ENCODE peak calls at places on chromosomes 1 and 21, in four cellular contexts. X is sigmoid colon, F is hepatocyte, I is left lung. S is an unnamed sample.

GRCh38 chr1:13996334-13996733 is 296.3 kb downstream of the PRDM2 start:
- DNase-seq in X (no peak), F (no peak), I (no peak), S (no peak)

GRCh38 chr1:91024501-91025119 is 2.8 kb upstream of the ZNF644 start:
- DNase-seq in X (no peak), F (no peak), I (no peak), S (no peak)

GRCh38 chr21:25515484-25516405 is 91.5 kb downstream of the MRPL39 start:
- DNase-seq in X (no peak), F (no peak), I (no peak), S (no peak)

GRCh38 chr1:15669074-15669473 is 15.0 kb upstream of the PLEKHM2 start:
- DNase-seq in X (no peak), F (no peak), I (no peak), S (no peak)

GRCh38 chr1:170986901-170987300 is 51.6 kb downstream of the MROH9 start:
- DNase-seq in X (no peak), F (no peak), I (no peak), S (no peak)

GRCh38 chr1:155241851-155242264 is 13.4 kb downstream of the ENTREP3 start:
- DNase-seq in X (no peak), F (no peak), I (no peak), S (no peak)

GRCh38 chr1:182337736-182338571 is 53.6 kb downstream of the GLUL start:
- DNase-seq in X (peak; percentile 80), F (no peak), I (no peak), S (no peak)

GRCh38 chr1:197619008-197619640 is 156.2 kb downstream of the DENND1B start:
- DNase-seq in X (no peak), F (no peak), I (no peak), S (no peak)

GRCh38 chr1:119535381-119535780 is 28.4 kb downstream of the HSD3B1 start:
- DNase-seq in X (no peak), F (no peak), I (no peak), S (no peak)

GRCh38 chr1:222060247-222060851 is 318.5 kb upstream of the DUSP10 start:
- DNase-seq in X (no peak), F (no peak), I (no peak), S (no peak)

GRCh38 chr1:38132681-38133080 is 86.1 kb upstream of the POU3F1 start:
- DNase-seq in X (no peak), F (no peak), I (no peak), S (no peak)
- H3K4me3 ChIP-seq in X (no peak overlapping the region), F (no peak overlapping the region), I (no peak overlapping the region), S (no peak overlapping the region)

GRCh38 chr21:45942011-45942546 is 39.5 kb upstream of the COL6A1 start:
- DNase-seq in X (no peak), F (no peak), I (no peak), S (no peak)

GRCh38 chr21:45941338-45941710 is 40.2 kb upstream of the COL6A1 start:
- DNase-seq in X (no peak), F (no peak), I (no peak), S (no peak)

GRCh38 chr21:45940091-45940490 is 41.5 kb upstream of the COL6A1 start:
- DNase-seq in X (no peak), F (no peak), I (no peak), S (no peak)

GRCh38 chr21:45939521-45940045 is 42.0 kb upstream of the COL6A1 start:
- DNase-seq in X (no peak), F (no peak), I (no peak), S (no peak)

GRCh38 chr21:45940621-45941337 is 40.8 kb upstream of the COL6A1 start:
- DNase-seq in X (no peak), F (no peak), I (no peak), S (no peak)
- H3K27me3 ChIP-seq in X (no peaks in the 10 kb centered on the region), F (no peaks in the 10 kb centered on the region), I (no peaks in the 10 kb centered on the region), S (no peaks in the 10 kb centered on the region)

GRCh38 chr21:46634427-46634826 is 1.0 kb upstream of the PRMT2 start:
- DNase-seq in X (no peak), F (no peak), I (no peak), S (no peak)

GRCh38 chr21:46636550-46637289 is 1.2 kb downstream of the PRMT2 start:
- DNase-seq in X (no peak), F (no peak), I (no peak), S (no peak)

GRCh38 chr21:46635324-46636180 is at the start of gene PRMT2:
- DNase-seq in X (peak; percentile 99), F (peak; percentile 99), I (peak; percentile 99), S (peak; percentile 84)

GRCh38 chr21:46634966-46635323 is 529 bp upstream of the PRMT2 start:
- DNase-seq in X (peak; percentile 90), F (peak; percentile 89), I (peak; percentile 74), S (peak; percentile 85)

DNA sequence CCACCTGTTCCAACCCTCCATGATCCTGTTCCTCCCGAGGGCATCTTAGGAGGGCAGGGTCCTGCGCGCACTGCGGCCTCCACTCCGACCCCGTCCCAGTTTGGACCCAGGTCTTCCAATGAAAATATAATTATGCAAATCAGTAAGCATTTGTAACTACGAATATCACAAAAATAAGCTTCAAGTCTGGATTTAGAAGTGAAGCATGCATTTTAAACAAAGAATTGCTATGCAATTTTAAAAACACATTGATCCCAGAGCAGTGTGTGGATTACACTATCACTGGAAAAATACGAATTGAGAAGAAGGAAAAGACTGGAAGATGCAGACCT is 673 bp downstream of the PRMT2 start:
- DNase-seq in X (no peak), F (no peak), I (no peak), S (no peak)
- H3K4me3 ChIP-seq in X (peak overlapping the region; percentile 72), F (peak overlapping the region; percentile 78), I (peak overlapping the region; percentile 91), S (peak overlapping the region; percentile 69)

GRCh38 chr1:2028870-2029560 is 9.9 kb downstream of the GABRD start:
- DNase-seq in X (no peak), F (no peak), I (no peak), S (no peak)
- H3K27me3 ChIP-seq in X (peaks cover 16% of the 10 kb centered on the region), F (no peaks in the 10 kb centered on the region), I (no peaks in the 10 kb centered on the region), S (no peaks in the 10 kb centered on the region)

DNA sequence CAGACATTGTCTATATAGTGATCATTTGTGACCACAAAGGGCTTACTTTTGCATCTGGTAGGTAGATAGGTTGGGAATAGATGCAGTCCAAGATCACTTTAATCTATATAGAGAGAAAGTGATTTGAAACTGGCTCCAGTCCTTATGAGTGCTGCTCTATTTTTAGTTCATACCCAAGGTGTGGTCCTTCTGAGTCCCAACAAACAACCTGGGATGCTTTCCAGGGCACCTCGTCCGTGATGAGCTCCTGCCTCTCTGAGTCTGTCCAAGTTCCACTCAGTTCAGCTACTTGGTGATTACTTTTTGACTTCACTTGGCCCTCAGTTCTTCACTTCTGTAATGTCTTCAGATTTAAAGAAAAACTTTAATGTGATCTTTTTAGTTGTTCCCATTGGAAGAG is 20.2 kb downstream of the DIP2A start:
- DNase-seq in X (no peak), F (no peak), I (no peak), S (no peak)
- H3K4me3 ChIP-seq in X (no peak overlapping the region), F (no peak overlapping the region), I (no peak overlapping the region), S (no peak overlapping the region)

GRCh38 chr1:115837762-115838421 is 3.0 kb downstream of the NHLH2 start:
- DNase-seq in X (no peak), F (peak; percentile 16), I (no peak), S (no peak)
- H3K27me3 ChIP-seq in X (peaks cover 47% of the 10 kb centered on the region), F (peaks cover 82% of the 10 kb centered on the region), I (peaks cover 66% of the 10 kb centered on the region), S (peaks cover 23% of the 10 kb centered on the region)

GRCh38 chr1:169103443-169103842 is 3.0 kb upstream of the ATP1B1 start:
- DNase-seq in X (no peak), F (peak; percentile 64), I (peak; percentile 83), S (no peak)

GRCh38 chr1:169105434-169106094 is 926 bp upstream of the ATP1B1 start:
- DNase-seq in X (peak; percentile 87), F (peak; percentile 94), I (peak; percentile 89), S (peak; percentile 26)

GRCh38 chr1:169106921-169107672 is 607 bp downstream of the ATP1B1 start:
- DNase-seq in X (no peak), F (no peak), I (no peak), S (no peak)

GRCh38 chr1:169106095-169106920 is at the start of gene ATP1B1:
- DNase-seq in X (peak; percentile 94), F (peak; percentile 96), I (peak; percentile 87), S (peak; percentile 54)

GRCh38 chr1:169105087-169105433 is 1.4 kb upstream of the ATP1B1 start:
- DNase-seq in X (no peak), F (no peak), I (no peak), S (no peak)
- H3K4me3 ChIP-seq in X (peak overlapping the region; percentile 96), F (no peak overlapping the region), I (peak overlapping the region; percentile 82), S (peak overlapping the region; percentile 96)

GRCh38 chr21:44462834-44463200 is 7.5 kb downstream of the LRRC3 start:
- DNase-seq in X (no peak), F (no peak), I (no peak), S (no peak)

GRCh38 chr21:44460441-44460755 is 5.1 kb downstream of the LRRC3 start:
- DNase-seq in X (no peak), F (no peak), I (no peak), S (no peak)

GRCh38 chr21:44462090-44462833 is 7.0 kb downstream of the LRRC3 start:
- DNase-seq in X (peak; percentile 47), F (no peak), I (no peak), S (no peak)

GRCh38 chr21:44461005-44461404 is 5.7 kb downstream of the LRRC3 start:
- DNase-seq in X (peak; percentile 53), F (no peak), I (no peak), S (no peak)

GRCh38 chr21:44461438-44462089 is 6.3 kb downstream of the LRRC3 start:
- DNase-seq in X (peak; percentile 62), F (no peak), I (no peak), S (no peak)
- H3K27me3 ChIP-seq in X (no peaks in the 10 kb centered on the region), F (no peaks in the 10 kb centered on the region), I (no peaks in the 10 kb centered on the region), S (no peaks in the 10 kb centered on the region)

DNA sequence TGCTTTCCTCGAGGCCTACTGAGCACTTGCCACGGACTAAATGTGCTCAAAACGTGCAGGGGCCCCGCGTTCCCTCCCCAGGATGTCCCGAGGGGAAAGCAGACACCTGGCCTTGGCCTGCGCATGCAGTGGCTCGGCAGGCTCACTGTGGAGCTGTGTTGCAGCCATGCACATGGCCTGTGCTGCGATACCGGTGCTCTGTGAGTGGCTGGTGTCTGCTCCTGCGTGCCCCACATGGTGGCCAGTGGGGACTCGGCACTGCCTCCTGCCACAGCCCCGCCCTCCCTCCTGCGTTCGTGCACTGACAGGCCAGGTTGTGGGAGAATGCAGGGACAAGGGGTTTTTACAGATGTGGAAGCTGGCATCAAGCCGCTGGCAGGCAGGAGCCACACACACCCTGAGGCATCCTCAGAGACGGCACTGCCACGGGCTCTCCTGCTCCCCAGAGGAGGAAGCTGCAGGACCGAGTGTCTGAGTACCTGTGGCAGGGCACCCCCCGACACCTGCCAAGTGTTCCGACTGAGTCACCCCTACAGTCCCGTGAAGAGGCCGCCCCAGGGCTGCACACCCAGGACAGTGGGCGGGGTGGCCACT is 16.9 kb upstream of the PTTG1IP start:
- DNase-seq in X (no peak), F (no peak), I (no peak), S (no peak)
- H3K4me3 ChIP-seq in X (no peak overlapping the region), F (no peak overlapping the region), I (no peak overlapping the region), S (no peak overlapping the region)

GRCh38 chr21:28810826-28811524 is 181.7 kb downstream of the LTN1 start:
- DNase-seq in X (no peak), F (no peak), I (no peak), S (no peak)
- H3K27me3 ChIP-seq in X (no peaks in the 10 kb centered on the region), F (no peaks in the 10 kb centered on the region), I (no peaks in the 10 kb centered on the region), S (no peaks in the 10 kb centered on the region)

S was measured in ascending aorta.